ENCODE peak calls at places on chromosomes 12 and 14, in seven cellular contexts. One of them, this sample, is unnamed.

GRCh38 chr12:75481774-75482173 is 1.2 kb downstream of the GLIPR1 start:
- DNase-seq in GM12891: no peak
- DNase-seq in K562: no peak
- DNase-seq in GM12892: no peak
- DNase-seq in H1: no peak
- DNase-seq in HepG2: no peak
- DNase-seq in GM12878: no peak
- DNase-seq in this sample: no peak

GRCh38 chr14:93076755-93077154 is 39.0 kb downstream of the ITPK1 start:
- DNase-seq in GM12891: no peak
- DNase-seq in K562: no peak
- DNase-seq in GM12892: no peak
- DNase-seq in H1: no peak
- DNase-seq in HepG2: no peak
- DNase-seq in GM12878: no peak
- DNase-seq in this sample: no peak

GRCh38 chr14:74582910-74583581 is 29.0 kb downstream of the LTBP2 start:
- DNase-seq in GM12891: no peak
- DNase-seq in K562: no peak
- DNase-seq in GM12892: no peak
- DNase-seq in H1: no peak
- DNase-seq in HepG2: no peak
- DNase-seq in GM12878: no peak
- DNase-seq in this sample: no peak

GRCh38 chr12:113398346-113399290 is 5.1 kb downstream of the SDS start:
- DNase-seq in GM12891: no peak
- DNase-seq in K562: no peak
- DNase-seq in GM12892: no peak
- DNase-seq in H1: no peak
- DNase-seq in HepG2: no peak
- DNase-seq in GM12878: no peak
- DNase-seq in this sample: no peak

GRCh38 chr14:95660550-95661515 is 25.4 kb upstream of the TCL1B start:
- DNase-seq in GM12891: no peak
- DNase-seq in K562: no peak
- DNase-seq in GM12892: no peak
- DNase-seq in H1: no peak
- DNase-seq in HepG2: no peak
- DNase-seq in GM12878: no peak
- DNase-seq in this sample: peak; percentile 36

GRCh38 chr14:72774894-72775620 is 118.8 kb downstream of the DPF3 start:
- DNase-seq in GM12891: no peak
- DNase-seq in K562: no peak
- DNase-seq in GM12892: no peak
- DNase-seq in H1: no peak
- DNase-seq in HepG2: no peak
- DNase-seq in GM12878: no peak
- DNase-seq in this sample: no peak

GRCh38 chr12:52232916-52233461 is at the start of gene KRT7:
- DNase-seq in GM12891: no peak
- DNase-seq in K562: no peak
- DNase-seq in GM12892: no peak
- DNase-seq in H1: no peak
- DNase-seq in HepG2: no peak
- DNase-seq in GM12878: no peak
- DNase-seq in this sample: peak; percentile 25

GRCh38 chr14:63713765-63714164 is 14.1 kb downstream of the SGPP1 start:
- DNase-seq in GM12891: no peak
- DNase-seq in K562: no peak
- DNase-seq in GM12892: no peak
- DNase-seq in H1: no peak
- DNase-seq in HepG2: no peak
- DNase-seq in GM12878: no peak
- DNase-seq in this sample: no peak

GRCh38 chr12:75944097-75944904 is 87.3 kb downstream of the PHLDA1 start:
- DNase-seq in GM12891: no peak
- DNase-seq in K562: no peak
- DNase-seq in GM12892: no peak
- DNase-seq in H1: peak; percentile 38
- DNase-seq in HepG2: peak; percentile 97
- DNase-seq in GM12878: peak; percentile 54
- DNase-seq in this sample: no peak

GRCh38 chr12:1474567-1475153 is 119.7 kb downstream of the FBXL14 start:
- DNase-seq in GM12891: no peak
- DNase-seq in K562: no peak
- DNase-seq in GM12892: no peak
- DNase-seq in H1: peak; percentile 15
- DNase-seq in HepG2: no peak
- DNase-seq in GM12878: no peak
- DNase-seq in this sample: peak; percentile 31

GRCh38 chr12:109950625-109951024 is 45.5 kb downstream of the GIT2 start:
- DNase-seq in GM12891: no peak
- DNase-seq in K562: no peak
- DNase-seq in GM12892: no peak
- DNase-seq in H1: no peak
- DNase-seq in HepG2: no peak
- DNase-seq in GM12878: no peak
- DNase-seq in this sample: no peak

GRCh38 chr12:104684884-104685283 is 228.1 kb downstream of the CHST11 start:
- DNase-seq in GM12891: no peak
- DNase-seq in K562: no peak
- DNase-seq in GM12892: no peak
- DNase-seq in H1: no peak
- DNase-seq in HepG2: no peak
- DNase-seq in GM12878: no peak
- DNase-seq in this sample: no peak

GRCh38 chr12:109033239-109034196 is 12.7 kb upstream of the SVOP start:
- DNase-seq in GM12891: no peak
- DNase-seq in K562: no peak
- DNase-seq in GM12892: no peak
- DNase-seq in H1: no peak
- DNase-seq in HepG2: no peak
- DNase-seq in GM12878: no peak
- DNase-seq in this sample: no peak

GRCh38 chr12:128830505-128830893 is 6.7 kb upstream of the SLC15A4 start:
- DNase-seq in GM12891: no peak
- DNase-seq in K562: no peak
- DNase-seq in GM12892: no peak
- DNase-seq in H1: no peak
- DNase-seq in HepG2: no peak
- DNase-seq in GM12878: peak; percentile 94
- DNase-seq in this sample: no peak

GRCh38 chr14:77206877-77207389 is 25.3 kb downstream of the TMEM63C start:
- DNase-seq in GM12891: no peak
- DNase-seq in K562: no peak
- DNase-seq in GM12892: no peak
- DNase-seq in H1: no peak
- DNase-seq in HepG2: no peak
- DNase-seq in GM12878: no peak
- DNase-seq in this sample: no peak

GRCh38 chr12:100401660-100402059 is 44.8 kb downstream of the SLC17A8 start:
- DNase-seq in GM12891: no peak
- DNase-seq in K562: no peak
- DNase-seq in GM12892: no peak
- DNase-seq in H1: no peak
- DNase-seq in HepG2: no peak
- DNase-seq in GM12878: no peak
- DNase-seq in this sample: no peak

GRCh38 chr14:56817396-56817921 is 7.2 kb upstream of the OTX2 start:
- DNase-seq in GM12891: no peak
- DNase-seq in K562: no peak
- DNase-seq in GM12892: no peak
- DNase-seq in H1: no peak
- DNase-seq in HepG2: no peak
- DNase-seq in GM12878: no peak
- DNase-seq in this sample: no peak

GRCh38 chr12:43210437-43211197 is 341.4 kb downstream of the ADAMTS20 start:
- DNase-seq in GM12891: peak; percentile 7
- DNase-seq in K562: no peak
- DNase-seq in GM12892: peak; percentile 3
- DNase-seq in H1: no peak
- DNase-seq in HepG2: no peak
- DNase-seq in GM12878: peak; percentile 57
- DNase-seq in this sample: no peak

GRCh38 chr12:46775796-46776195 is 50.0 kb downstream of the SLC38A4 start:
- DNase-seq in GM12891: no peak
- DNase-seq in K562: no peak
- DNase-seq in GM12892: no peak
- DNase-seq in H1: no peak
- DNase-seq in HepG2: peak; percentile 36
- DNase-seq in GM12878: no peak
- DNase-seq in this sample: no peak

GRCh38 chr12:1845427-1845826 is 25.1 kb downstream of the LRTM2 start:
- DNase-seq in GM12891: no peak
- DNase-seq in K562: no peak
- DNase-seq in GM12892: no peak
- DNase-seq in H1: no peak
- DNase-seq in HepG2: no peak
- DNase-seq in GM12878: no peak
- DNase-seq in this sample: no peak

GRCh38 chr12:73159952-73160351 is 887.8 kb downstream of the TRHDE start:
- DNase-seq in GM12891: no peak
- DNase-seq in K562: no peak
- DNase-seq in GM12892: no peak
- DNase-seq in H1: no peak
- DNase-seq in HepG2: no peak
- DNase-seq in GM12878: no peak
- DNase-seq in this sample: no peak

DNA sequence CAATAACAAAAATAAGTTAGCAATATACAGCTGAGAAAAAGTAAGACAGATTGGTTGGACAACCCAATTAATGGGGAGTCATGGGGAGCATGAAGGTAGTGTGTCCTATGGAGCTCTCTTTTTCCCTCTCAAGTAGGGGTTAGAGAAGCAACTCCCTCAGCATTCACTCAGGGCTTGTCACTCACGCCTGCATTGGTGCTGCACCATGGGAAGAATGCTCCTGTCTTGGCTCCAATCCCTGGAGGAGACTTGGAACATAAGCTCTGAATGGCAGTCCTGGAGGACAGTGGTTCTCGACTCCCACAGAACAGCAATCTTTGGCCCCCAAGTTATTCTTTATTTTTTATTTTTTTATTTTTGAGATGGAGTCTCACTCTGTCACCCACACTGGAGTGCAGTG is 113.8 kb downstream of the DAAM1 start:
- DNase-seq in GM12891: no peak
- DNase-seq in K562: no peak
- DNase-seq in GM12892: no peak
- DNase-seq in H1: no peak
- DNase-seq in HepG2: no peak
- DNase-seq in GM12878: no peak
- DNase-seq in this sample: no peak
- TF ChIP-seq TAF1 in GM12891: no peak
- TF ChIP-seq TAF1 in K562: no peak
- TF ChIP-seq TAF1 in GM12892: no peak
- TF ChIP-seq TAF1 in H1: no peak
- TF ChIP-seq TAF1 in HepG2: no peak
- TF ChIP-seq TAF1 in GM12878: no peak
- TF ChIP-seq TAF1 in this sample: no peak

DNA sequence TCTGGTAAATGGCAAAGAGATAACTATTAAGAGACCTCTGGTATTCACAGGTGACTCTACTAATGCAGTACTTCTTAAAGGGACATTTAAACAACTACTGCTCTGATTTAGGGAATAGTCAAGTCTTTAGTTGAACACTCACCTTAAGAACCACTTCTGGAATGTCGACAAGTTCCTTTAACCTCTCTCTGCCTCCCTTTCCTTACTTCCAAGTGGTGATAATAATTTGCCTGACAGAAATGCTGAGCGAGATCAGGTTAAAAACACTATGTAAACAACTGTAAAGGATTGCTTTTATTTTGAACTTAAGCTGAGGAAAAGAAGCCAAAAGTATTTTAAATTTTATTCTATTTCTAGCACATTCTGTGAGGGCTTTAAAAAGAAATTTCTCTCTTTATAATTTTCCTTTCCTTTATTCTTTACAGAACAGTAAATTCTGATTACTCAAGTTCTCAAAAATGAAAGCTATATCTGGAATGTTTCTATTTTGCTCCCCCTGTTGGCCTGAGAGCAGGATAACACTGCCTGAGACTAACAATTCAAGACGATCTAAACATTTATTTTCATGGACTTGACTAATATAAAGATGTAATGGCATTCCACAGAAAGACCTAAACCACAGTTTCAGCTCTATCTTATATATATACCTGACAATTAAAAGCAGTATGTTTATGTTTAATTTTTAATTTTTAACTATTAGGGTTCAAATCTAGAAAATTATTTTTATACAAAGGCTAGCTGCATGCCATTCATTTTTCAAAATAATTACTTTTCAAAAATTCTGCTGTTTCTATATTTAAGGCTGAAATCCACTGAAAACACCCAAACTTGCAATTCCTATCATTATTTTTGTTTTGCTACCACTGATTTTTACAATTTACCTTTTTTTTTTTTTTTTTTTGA is 29.2 kb downstream of the ZCCHC8 start:
- DNase-seq in GM12891: peak; percentile 25
- DNase-seq in K562: peak; percentile 51
- DNase-seq in GM12892: no peak
- DNase-seq in H1: no peak
- DNase-seq in HepG2: peak; percentile 77
- DNase-seq in GM12878: no peak
- DNase-seq in this sample: peak; percentile 58
- TF ChIP-seq TAF1 in GM12891: no peak
- TF ChIP-seq TAF1 in K562: no peak
- TF ChIP-seq TAF1 in GM12892: no peak
- TF ChIP-seq TAF1 in H1: no peak
- TF ChIP-seq TAF1 in HepG2: no peak
- TF ChIP-seq TAF1 in GM12878: no peak
- TF ChIP-seq TAF1 in this sample: no peak

GRCh38 chr12:96438330-96438729 is 38.1 kb upstream of the CDK17 start:
- DNase-seq in GM12891: no peak
- DNase-seq in K562: no peak
- DNase-seq in GM12892: no peak
- DNase-seq in H1: no peak
- DNase-seq in HepG2: no peak
- DNase-seq in GM12878: no peak
- DNase-seq in this sample: no peak

GRCh38 chr12:96431067-96431466 is 30.8 kb upstream of the CDK17 start:
- DNase-seq in GM12891: no peak
- DNase-seq in K562: no peak
- DNase-seq in GM12892: no peak
- DNase-seq in H1: no peak
- DNase-seq in HepG2: no peak
- DNase-seq in GM12878: no peak
- DNase-seq in this sample: no peak

GRCh38 chr12:96436366-96437295 is 36.4 kb upstream of the CDK17 start:
- DNase-seq in GM12891: no peak
- DNase-seq in K562: no peak
- DNase-seq in GM12892: no peak
- DNase-seq in H1: no peak
- DNase-seq in HepG2: no peak
- DNase-seq in GM12878: no peak
- DNase-seq in this sample: no peak

GRCh38 chr12:96434107-96434506 is 33.9 kb upstream of the CDK17 start:
- DNase-seq in GM12891: no peak
- DNase-seq in K562: no peak
- DNase-seq in GM12892: no peak
- DNase-seq in H1: no peak
- DNase-seq in HepG2: no peak
- DNase-seq in GM12878: no peak
- DNase-seq in this sample: no peak
- TF ChIP-seq TAF1 in GM12891: no peak
- TF ChIP-seq TAF1 in K562: no peak
- TF ChIP-seq TAF1 in GM12892: no peak
- TF ChIP-seq TAF1 in H1: no peak
- TF ChIP-seq TAF1 in HepG2: no peak
- TF ChIP-seq TAF1 in GM12878: no peak
- TF ChIP-seq TAF1 in this sample: no peak

GRCh38 chr14:52026921-52027320 is 37.6 kb downstream of the RTRAF start:
- DNase-seq in GM12891: no peak
- DNase-seq in K562: no peak
- DNase-seq in GM12892: no peak
- DNase-seq in H1: no peak
- DNase-seq in HepG2: no peak
- DNase-seq in GM12878: no peak
- DNase-seq in this sample: no peak
- TF ChIP-seq TAF1 in GM12891: no peak
- TF ChIP-seq TAF1 in K562: no peak
- TF ChIP-seq TAF1 in GM12892: no peak
- TF ChIP-seq TAF1 in H1: no peak
- TF ChIP-seq TAF1 in HepG2: no peak
- TF ChIP-seq TAF1 in GM12878: no peak
- TF ChIP-seq TAF1 in this sample: no peak